ENCODE peak calls at places on chromosomes 5 and 9, in seven cellular contexts. H is SK-N-SH; A is ecto neural progenitor cell; L is activated naive CD4-positive, alpha-beta T cell treated with anti-CD3 and anti-CD28 coated beads, Interleukin-2, amount 50 U/mL, for 16 hours; Y is breast epithelium; Q is Calu3; K is GM10248. Z is an unnamed sample.

GRCh38 chr9:113475992-113476391 is 12.5 kb downstream of the RGS3 start:
- DNase-seq in L (no peak), H (no peak), A (no peak), Y (no peak), K (no peak), Q (no peak), Z (no peak)

GRCh38 chr5:149125386-149125891 is 15.9 kb upstream of the ABLIM3 start:
- DNase-seq in A (no peak), Q (peak), L (no peak), H (no peak), K (no peak), Y (peak), Z (no peak)

GRCh38 chr5:172602712-172603289 is 38.3 kb upstream of the NEURL1B start:
- DNase-seq in A (no peak), K (no peak), Q (no peak), Y (no peak), H (no peak), L (no peak), Z (no peak)

GRCh38 chr5:173055722-173055982 is 500 bp upstream of the CREBRF start:
- DNase-seq in A (no peak), Y (no peak), L (no peak), K (no peak), Q (no peak), H (peak), Z (peak)

GRCh38 chr5:42666821-42667325 is 89.7 kb upstream of the CCDC152 start:
- DNase-seq in Y (no peak), K (no peak), H (no peak), L (no peak), Q (no peak), A (no peak), Z (no peak)

GRCh38 chr5:1315709-1316587 is 21.1 kb upstream of the TERT start:
- DNase-seq in H (no peak), Q (peak), Y (peak), K (peak), L (peak), A (no peak), Z (peak)

GRCh38 chr9:90793729-90794128 is 7.9 kb upstream of the SYK start:
- DNase-seq in Q (no peak), Y (no peak), H (no peak), A (no peak), L (no peak), K (no peak), Z (no peak)

GRCh38 chr9:89080193-89080592 is 88.9 kb downstream of the S1PR3 start:
- DNase-seq in H (no peak), Y (peak), K (no peak), L (no peak), A (no peak), Q (no peak), Z (no peak)

GRCh38 chr5:1376921-1377320 is 32.0 kb upstream of the CLPTM1L start:
- DNase-seq in Q (no peak), H (no peak), K (no peak), A (no peak), L (no peak), Y (no peak), Z (no peak)

GRCh38 chr5:118365718-118366117 is 622.6 kb downstream of the DTWD2 start:
- DNase-seq in Y (no peak), L (no peak), Q (no peak), A (no peak), K (no peak), H (no peak), Z (no peak)

GRCh38 chr9:25678147-25678666 is at the start of gene TUSC1:
- DNase-seq in Q (peak), H (peak), K (peak), A (peak), L (peak), Y (peak), Z (peak)

GRCh38 chr9:38670542-38671371 is 49.2 kb downstream of the FAM240B start:
- DNase-seq in Q (no peak), Y (no peak), A (no peak), L (no peak), K (no peak), H (no peak), Z (no peak)

GRCh38 chr5:77777281-77777892 is 1.2 kb upstream of the TBCA start:
- DNase-seq in Y (no peak), A (no peak), L (no peak), Q (peak), K (no peak), H (no peak), Z (no peak)

GRCh38 chr5:93622240-93622885 is 39.3 kb downstream of the NR2F1 start:
- DNase-seq in Q (no peak), L (no peak), Y (no peak), H (peak), A (no peak), K (no peak), Z (no peak)

GRCh38 chr5:139140631-139141071 is 57.5 kb downstream of the SIL1 start:
- DNase-seq in Q (no peak), L (no peak), Y (peak), K (no peak), A (no peak), H (no peak), Z (peak)

GRCh38 chr5:147857302-147858129 is 21.0 kb upstream of the SCGB3A2 start:
- DNase-seq in K (peak), L (peak), Q (peak), A (peak), H (peak), Y (peak), Z (peak)